ENCODE peak calls at places on chromosome 1, in nine cellular contexts. Z is GM23338, F is HL-60, J is endothelial cell of umbilical vein, H is GM12878, V is GM12892, C is transverse colon, U is breast epithelium, P is spleen. E is an unnamed sample.

GRCh38 chr1:16143005-16143565 is 12.8 kb downstream of the EPHA2 start:
- DNase-seq in Z (no peak), F (no peak), J (no peak), H (no peak), V (no peak), C (no peak), U (no peak), P (no peak), E (no peak)

GRCh38 chr1:40944326-40944725 is 35.2 kb upstream of the CTPS1 start:
- DNase-seq in Z (peak; percentile 28), F (no peak), J (peak; percentile 68), H (no peak), V (no peak), C (peak; percentile 19), U (no peak), P (no peak), E (no peak)

GRCh38 chr1:81967957-81968356 is 167.2 kb downstream of the ADGRL2 start:
- DNase-seq in Z (no peak), F (no peak), J (no peak), H (no peak), V (no peak), C (no peak), U (no peak), P (no peak), E (no peak)

GRCh38 chr1:162861101-162861500 is at the start of gene CCDC190:
- DNase-seq in Z (peak; percentile 17), F (no peak), J (no peak), H (no peak), V (no peak), C (no peak), U (no peak), P (no peak), E (no peak)

GRCh38 chr1:167344605-167345385 is 124.1 kb downstream of the POU2F1 start:
- DNase-seq in Z (peak; percentile 57), F (no peak), J (no peak), H (no peak), V (no peak), C (no peak), U (no peak), P (no peak), E (no peak)

GRCh38 chr1:200336111-200336845 is 73.6 kb downstream of the ZNF281 start:
- DNase-seq in Z (peak; percentile 23), F (no peak), J (peak; percentile 55), H (no peak), V (no peak), C (no peak), U (no peak), P (no peak), E (no peak)

GRCh38 chr1:89962742-89963075 is 32.2 kb upstream of the ZNF326 start:
- DNase-seq in Z (no peak), F (no peak), J (no peak), H (no peak), V (no peak), C (no peak), U (no peak), P (no peak), E (no peak)

GRCh38 chr1:228323401-228323800 is 83.2 kb downstream of the TRIM11 start:
- DNase-seq in Z (no peak), F (no peak), J (no peak), H (no peak), V (no peak), C (no peak), U (no peak), P (peak; percentile 57), E (no peak)

GRCh38 chr1:62271137-62271536 is 48.1 kb downstream of the KANK4 start:
- DNase-seq in Z (no peak), F (no peak), J (no peak), H (no peak), V (no peak), C (no peak), U (no peak), P (no peak), E (no peak)

GRCh38 chr1:202010042-202011015 is at the start of gene ELF3:
- DNase-seq in Z (peak; percentile 98), F (no peak), J (no peak), H (peak; percentile 60), V (peak; percentile 58), C (peak; percentile 92), U (peak; percentile 93), P (peak; percentile 61), E (peak; percentile 98)

GRCh38 chr1:59433440-59433813 is 136.5 kb downstream of the FGGY start:
- DNase-seq in Z (no peak), F (no peak), J (no peak), H (no peak), V (no peak), C (no peak), U (no peak), P (no peak), E (no peak)

GRCh38 chr1:25017436-25018109 is 87.5 kb upstream of the RUNX3 start:
- DNase-seq in Z (peak; percentile 35), F (no peak), J (no peak), H (no peak), V (no peak), C (no peak), U (no peak), P (no peak), E (no peak)

GRCh38 chr1:62508187-62508758 is 71.4 kb downstream of the USP1 start:
- DNase-seq in Z (peak; percentile 61), F (no peak), J (peak; percentile 56), H (peak; percentile 9), V (no peak), C (no peak), U (no peak), P (no peak), E (peak; percentile 33)

GRCh38 chr1:2455757-2456156 is 20.3 kb upstream of the PLCH2 start:
- DNase-seq in Z (no peak), F (no peak), J (no peak), H (no peak), V (no peak), C (no peak), U (no peak), P (no peak), E (no peak)

GRCh38 chr1:245788269-245788668 is 633.5 kb downstream of the KIF26B start:
- DNase-seq in Z (no peak), F (no peak), J (no peak), H (no peak), V (no peak), C (no peak), U (no peak), P (no peak), E (no peak)
- TF ChIP-seq POLR2AphosphoS5 in Z (no peak), F (no peak), J (no peak), H (no peak), V (no peak), C (no peak), U (no peak), P (no peak), E (no peak)

DNA sequence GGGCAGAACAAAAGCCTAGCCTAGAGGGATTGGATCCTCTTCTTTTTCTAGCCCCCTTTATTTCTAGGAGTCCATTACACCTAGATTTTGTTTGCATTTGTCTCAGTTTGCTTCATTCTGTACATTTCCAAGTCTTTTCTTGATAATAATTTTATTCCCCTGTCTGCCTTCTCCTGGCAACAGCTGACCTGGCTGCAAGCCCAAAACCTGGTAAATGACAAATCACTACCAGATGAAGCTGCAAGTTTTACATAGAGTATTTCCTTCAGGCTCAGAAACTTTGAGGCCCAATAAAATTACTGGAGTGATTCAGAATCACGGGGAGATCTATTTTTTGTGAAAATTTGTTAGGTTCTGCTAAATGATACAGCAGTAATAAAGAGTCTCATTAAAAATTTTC is 36.5 kb upstream of the LHX8 start:
- DNase-seq in Z (no peak), F (no peak), J (peak; percentile 19), H (no peak), V (no peak), C (no peak), U (no peak), P (no peak), E (no peak)
- TF ChIP-seq POLR2AphosphoS5 in Z (no peak), F (no peak), J (no peak), H (no peak), V (no peak), C (no peak), U (no peak), P (no peak), E (no peak)

DNA sequence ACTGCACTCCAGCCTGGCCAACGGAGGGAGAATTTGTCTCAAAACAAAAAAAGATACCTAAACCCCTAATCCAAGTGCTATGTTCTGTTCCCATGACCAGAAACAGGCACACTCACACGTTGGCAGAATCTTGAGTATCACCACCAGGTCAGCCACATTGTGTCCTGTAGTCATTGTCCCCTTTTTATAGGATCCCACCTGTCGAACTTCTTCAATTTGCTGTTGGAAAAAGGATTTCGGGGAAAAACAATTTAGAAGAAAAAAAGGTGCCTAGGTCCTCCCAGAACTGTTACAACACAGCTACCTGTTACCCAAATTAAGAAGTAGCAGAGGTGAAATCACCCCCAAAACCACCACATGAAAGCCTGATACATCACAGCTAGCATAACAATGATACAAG is 3.4 kb downstream of the ILF2 start:
- DNase-seq in Z (no peak), F (no peak), J (no peak), H (no peak), V (no peak), C (no peak), U (no peak), P (no peak), E (no peak)
- TF ChIP-seq POLR2AphosphoS5 in Z (no peak), F (no peak), J (no peak), H (no peak), V (no peak), C (no peak), U (no peak), P (no peak), E (no peak)

GRCh38 chr1:234704106-234704887 is 94.3 kb upstream of the IRF2BP2 start:
- DNase-seq in Z (no peak), F (no peak), J (no peak), H (no peak), V (no peak), C (no peak), U (peak; percentile 22), P (no peak), E (no peak)

GRCh38 chr1:234699795-234700665 is 90.1 kb upstream of the IRF2BP2 start:
- DNase-seq in Z (no peak), F (no peak), J (peak; percentile 19), H (peak; percentile 83), V (peak; percentile 32), C (no peak), U (peak; percentile 27), P (no peak), E (peak; percentile 10)

GRCh38 chr1:234706199-234706598 is 96.2 kb upstream of the IRF2BP2 start:
- DNase-seq in Z (no peak), F (no peak), J (no peak), H (no peak), V (no peak), C (no peak), U (peak; percentile 15), P (no peak), E (no peak)

GRCh38 chr1:234701737-234702341 is 91.9 kb upstream of the IRF2BP2 start:
- DNase-seq in Z (no peak), F (no peak), J (no peak), H (no peak), V (no peak), C (no peak), U (no peak), P (no peak), E (no peak)

GRCh38 chr1:234702342-234703000 is 92.5 kb upstream of the IRF2BP2 start:
- DNase-seq in Z (no peak), F (no peak), J (peak; percentile 56), H (no peak), V (no peak), C (no peak), U (no peak), P (no peak), E (no peak)
- TF ChIP-seq POLR2AphosphoS5 in Z (no peak), F (no peak), J (no peak), H (no peak), V (no peak), C (no peak), U (peak; percentile 65), P (no peak), E (no peak)